ENCODE peak calls at places on chromosomes 13 and 19, in nine cellular contexts. D is heart right ventricle; F is CD8-positive, alpha-beta T cell; P is PC-9; X is K562; Q is A549; A is CD4-positive, alpha-beta memory T cell; L is ascending aorta; J is PC-3. G is an unnamed sample. For H3K4me1, the result is how much of the 10 kb centered on the place peaks cover.

GRCh38 chr19:5958074-5958850 is 19.7 kb downstream of the RANBP3 start:
- DNase-seq in D (no peak), F (no peak), P (no peak), X (no peak), Q (no peak), A (no peak), L (no peak), J (no peak), G (no peak)

GRCh38 chr19:378706-379105 is 30.2 kb downstream of the C2CD4C start:
- DNase-seq in D (no peak), F (no peak), P (no peak), X (no peak), Q (no peak), A (no peak), L (peak), J (no peak), G (peak)

GRCh38 chr19:29702958-29703320 is 12.1 kb downstream of the C19orf12 start:
- DNase-seq in D (no peak), F (no peak), P (no peak), X (no peak), Q (no peak), A (no peak), L (no peak), J (no peak), G (no peak)

GRCh38 chr19:36916991-36917390 is 859 bp downstream of the ZNF568 start:
- DNase-seq in D (no peak), F (no peak), P (no peak), X (no peak), Q (no peak), A (no peak), L (no peak), J (no peak), G (no peak)

GRCh38 chr13:27182844-27183497 is 11.4 kb upstream of the USP12 start:
- DNase-seq in D (peak), F (no peak), P (peak), X (peak), Q (peak), A (no peak), L (peak), J (peak), G (no peak)

GRCh38 chr19:39915101-39915847 is 19.2 kb downstream of the FCGBP start:
- DNase-seq in D (no peak), F (no peak), P (no peak), X (peak), Q (no peak), A (no peak), L (no peak), J (no peak), G (no peak)

GRCh38 chr19:4597975-4598671 is 38.6 kb upstream of the SEMA6B start:
- DNase-seq in D (no peak), F (peak), P (peak), X (peak), Q (peak), A (peak), L (no peak), J (peak), G (no peak)

GRCh38 chr13:24016046-24016445 is 118.7 kb upstream of the C1QTNF9B start:
- DNase-seq in D (no peak), F (no peak), P (no peak), X (no peak), Q (no peak), A (no peak), L (no peak), J (no peak), G (no peak)

GRCh38 chr19:16896098-16896912 is 7.5 kb downstream of the F2RL3 start:
- DNase-seq in D (no peak), F (no peak), P (no peak), X (peak), Q (no peak), A (no peak), L (no peak), J (no peak), G (no peak)

GRCh38 chr13:22926176-22927007 is 254.4 kb upstream of the SGCG start:
- DNase-seq in D (peak), F (no peak), P (no peak), X (peak), Q (no peak), A (no peak), L (peak), J (no peak), G (no peak)

GRCh38 chr19:10260141-10260584 is 8.1 kb downstream of the MRPL4 start:
- DNase-seq in D (no peak), F (no peak), P (no peak), X (peak), Q (no peak), A (peak), L (no peak), J (peak), G (peak)

GRCh38 chr13:104962411-104962810 is 1573.1 kb downstream of the EFNB2 start:
- DNase-seq in D (no peak), F (no peak), P (no peak), X (no peak), Q (no peak), A (no peak), L (no peak), J (no peak), G (no peak)

GRCh38 chr13:98340026-98340425 is 163.0 kb upstream of the RNF113B start:
- DNase-seq in D (no peak), F (no peak), P (no peak), X (no peak), Q (no peak), A (no peak), L (no peak), J (no peak), G (no peak)

GRCh38 chr13:102825400-102825799 is 20.4 kb upstream of the ERCC5 start:
- DNase-seq in D (no peak), F (no peak), P (no peak), X (no peak), Q (no peak), A (no peak), L (no peak), J (peak), G (no peak)

GRCh38 chr13:97629601-97630272 is 195.8 kb downstream of the RAP2A start:
- DNase-seq in D (no peak), F (no peak), P (no peak), X (no peak), Q (no peak), A (no peak), L (no peak), J (no peak), G (no peak)

GRCh38 chr13:89803839-89804238 is 1543.6 kb upstream of the MIR17HG start:
- DNase-seq in D (no peak), F (no peak), P (no peak), X (no peak), Q (no peak), A (no peak), L (no peak), J (no peak), G (no peak)

GRCh38 chr13:32454886-32455593 is 27.1 kb upstream of the N4BP2L1 start:
- DNase-seq in D (no peak), F (no peak), P (no peak), X (no peak), Q (no peak), A (no peak), L (no peak), J (no peak), G (no peak)

GRCh38 chr19:34664168-34664567 is 12.8 kb downstream of the SCGB2B2 start:
- DNase-seq in D (no peak), F (no peak), P (no peak), X (no peak), Q (no peak), A (no peak), L (no peak), J (no peak), G (no peak)

GRCh38 chr13:89897681-89898080 is 1449.8 kb upstream of the MIR17HG start:
- DNase-seq in D (no peak), F (no peak), P (no peak), X (no peak), Q (no peak), A (no peak), L (no peak), J (no peak), G (no peak)

GRCh38 chr19:33394006-33394722 is 20.7 kb downstream of the CEBPG start:
- DNase-seq in D (no peak), F (no peak), P (no peak), X (no peak), Q (no peak), A (no peak), L (peak), J (peak), G (peak)

GRCh38 chr19:11942843-11943108 is 17.9 kb downstream of the ZNF700 start:
- DNase-seq in D (no peak), F (no peak), P (no peak), X (no peak), Q (no peak), A (no peak), L (no peak), J (peak), G (no peak)

GRCh38 chr19:6113616-6114188 is 3.4 kb upstream of the RFX2 start:
- DNase-seq in D (no peak), F (no peak), P (no peak), X (no peak), Q (no peak), A (no peak), L (no peak), J (no peak), G (no peak)

GRCh38 chr19:38917516-38917915 is 5.5 kb upstream of the CCER2 start:
- DNase-seq in D (no peak), F (no peak), P (no peak), X (no peak), Q (no peak), A (no peak), L (no peak), J (no peak), G (no peak)

GRCh38 chr19:2278504-2279158 is 3.3 kb downstream of the PEAK3 start:
- DNase-seq in D (no peak), F (no peak), P (no peak), X (no peak), Q (no peak), A (peak), L (no peak), J (no peak), G (no peak)

GRCh38 chr19:15280048-15280725 is 47.9 kb upstream of the EPHX3 start:
- DNase-seq in D (no peak), F (no peak), P (no peak), X (no peak), Q (no peak), A (no peak), L (no peak), J (peak), G (no peak)

GRCh38 chr13:106762711-106763110 is 194.8 kb upstream of the ARGLU1 start:
- DNase-seq in D (no peak), F (no peak), P (no peak), X (no peak), Q (no peak), A (no peak), L (no peak), J (no peak), G (no peak)

GRCh38 chr19:44903602-44904425 is 1.8 kb upstream of the APOE start:
- DNase-seq in D (peak), F (peak), P (peak), X (peak), Q (peak), A (peak), L (peak), J (peak), G (no peak)

GRCh38 chr19:2083174-2083854 is 12.8 kb downstream of the MOB3A start:
- DNase-seq in D (peak), F (peak), P (no peak), X (no peak), Q (no peak), A (peak), L (no peak), J (no peak), G (no peak)

GRCh38 chr19:57348136-57348535 is 2.9 kb upstream of the ZNF304 start:
- DNase-seq in D (no peak), F (no peak), P (no peak), X (no peak), Q (no peak), A (no peak), L (no peak), J (no peak), G (no peak)

GRCh38 chr13:89061821-89062220 is 1390.7 kb downstream of the SLITRK5 start:
- DNase-seq in D (no peak), F (no peak), P (no peak), X (no peak), Q (no peak), A (no peak), L (no peak), J (peak), G (no peak)

GRCh38 chr19:48749571-48750198 is 2.8 kb downstream of the FUT1 start:
- DNase-seq in D (no peak), F (no peak), P (no peak), X (no peak), Q (no peak), A (peak), L (no peak), J (no peak), G (no peak)

GRCh38 chr19:33054623-33055022 is 10.1 kb downstream of the RHPN2 start:
- DNase-seq in D (no peak), F (no peak), P (peak), X (no peak), Q (no peak), A (no peak), L (no peak), J (peak), G (no peak)

GRCh38 chr13:98842858-98843481 is 90.5 kb upstream of the SLC15A1 start:
- DNase-seq in D (peak), F (peak), P (peak), X (peak), Q (peak), A (peak), L (no peak), J (peak), G (no peak)

GRCh38 chr19:6424190-6424938 is at the start of gene KHSRP:
- DNase-seq in D (no peak), F (peak), P (no peak), X (peak), Q (no peak), A (peak), L (no peak), J (no peak), G (no peak)

GRCh38 chr19:10593820-10594637 is 6.9 kb upstream of the AP1M2 start:
- DNase-seq in D (no peak), F (no peak), P (peak), X (no peak), Q (no peak), A (no peak), L (no peak), J (no peak), G (no peak)

GRCh38 chr19:17950310-17951150 is 16.4 kb upstream of the KCNN1 start:
- DNase-seq in D (no peak), F (peak), P (peak), X (peak), Q (no peak), A (peak), L (no peak), J (no peak), G (no peak)

GRCh38 chr13:46721054-46721453 is 75.9 kb downstream of the ESD start:
- DNase-seq in D (peak), F (peak), P (peak), X (no peak), Q (peak), A (no peak), L (peak), J (peak), G (no peak)

DNA sequence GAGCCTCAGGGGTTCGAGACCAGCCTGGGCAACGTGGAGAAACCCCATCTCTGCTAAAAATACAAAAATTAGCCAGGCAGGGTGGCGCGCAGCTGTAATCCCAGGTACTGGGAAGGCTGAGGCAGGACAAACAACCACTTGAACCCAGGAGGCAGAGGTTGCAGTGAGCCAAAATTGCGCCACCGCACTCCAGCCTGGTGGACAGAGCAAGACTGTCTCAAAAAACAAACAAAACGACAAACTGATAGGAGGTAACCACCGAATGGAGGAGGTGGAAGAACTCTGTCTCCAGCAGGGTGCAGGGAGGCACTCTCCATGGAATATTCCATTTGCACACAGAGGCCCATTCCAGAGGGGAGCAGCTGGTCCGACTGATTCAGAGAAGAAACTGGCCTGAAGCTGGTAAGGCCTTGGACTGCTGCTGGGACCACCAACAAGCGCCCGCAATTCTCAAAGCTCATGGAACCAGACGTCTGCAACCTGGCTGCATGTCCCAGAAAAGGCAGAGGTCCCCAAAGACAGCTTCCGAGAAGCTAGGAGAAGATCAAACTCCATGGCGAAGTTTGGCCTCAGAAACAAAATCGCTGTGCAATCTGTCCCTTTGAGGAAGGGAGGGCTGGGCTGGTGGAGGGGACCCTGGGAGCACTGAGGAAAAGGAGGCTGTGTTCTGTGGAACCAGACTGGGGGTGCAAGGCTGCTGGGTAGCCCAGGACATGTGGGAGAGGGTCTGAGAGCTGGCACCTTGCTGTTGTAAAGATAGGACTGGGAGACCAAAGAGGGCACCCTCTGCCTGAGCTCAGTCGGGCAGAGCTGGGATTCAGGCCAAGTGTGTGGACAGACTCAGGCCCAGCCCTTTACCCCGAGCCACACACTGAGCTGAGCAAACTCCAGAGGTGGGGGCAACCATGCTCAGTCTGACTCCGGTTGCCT is 35.2 kb downstream of the SLC25A42 start:
- DNase-seq in D (peak), F (no peak), P (peak), X (no peak), Q (no peak), A (no peak), L (no peak), J (no peak), G (no peak)
- H3K4me1 ChIP-seq in D (under half), F (under half), P (half or more), X (under half), Q (under half), A (under half), L (under half), J (under half), G (under half)

DNA sequence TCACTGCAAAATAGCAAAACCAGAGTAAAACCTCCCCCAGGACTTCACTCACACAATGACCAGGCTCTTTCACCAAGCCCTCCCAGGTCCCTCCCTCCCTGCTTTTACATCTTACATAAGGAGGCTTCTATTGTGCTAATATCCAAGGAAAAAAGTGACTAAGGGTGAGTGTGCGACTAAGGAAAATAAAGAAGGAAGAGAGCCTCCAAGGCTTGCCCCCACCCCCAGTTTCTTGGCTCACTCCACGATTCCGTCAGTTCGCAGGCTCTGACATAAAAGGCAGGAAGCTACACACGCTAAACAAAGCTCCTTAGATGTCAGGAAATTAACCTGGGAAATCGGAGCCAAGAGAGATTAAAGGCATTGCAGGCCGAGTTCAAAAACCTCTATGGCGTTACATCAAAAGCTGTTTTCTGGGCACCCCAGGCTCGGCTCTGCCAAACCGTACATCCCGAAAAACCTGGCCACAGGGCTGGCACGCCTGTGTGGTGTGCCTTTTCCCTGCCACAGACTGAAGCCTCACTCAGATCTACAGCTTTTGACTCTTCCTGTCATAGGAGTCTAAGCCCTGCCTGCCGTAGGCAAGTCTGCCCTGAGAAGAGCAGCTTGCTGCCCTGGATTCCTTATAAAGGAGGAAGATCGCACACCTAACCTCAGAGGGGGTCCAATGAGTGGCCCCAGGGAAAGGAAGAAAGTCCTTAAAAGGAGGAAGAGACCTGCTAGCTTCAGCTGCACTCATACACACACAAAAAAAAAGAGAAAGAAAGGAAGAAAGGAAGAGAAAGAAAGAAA is 67.0 kb upstream of the SERP2 start:
- DNase-seq in D (peak), F (no peak), P (peak), X (no peak), Q (peak), A (no peak), L (peak), J (peak), G (peak)
- H3K27ac ChIP-seq in D (peak), F (no peak), P (peak), X (no peak), Q (peak), A (no peak), L (peak), J (peak), G (peak)

GRCh38 chr19:47510516-47511127 is 4.2 kb downstream of the NAPA start:
- DNase-seq in D (no peak), F (no peak), P (no peak), X (no peak), Q (no peak), A (no peak), L (no peak), J (no peak), G (no peak)
- H3K4me1 ChIP-seq in D (half or more), F (under half), P (under half), X (half or more), Q (under half), A (half or more), L (under half), J (under half), G (under half)

GRCh38 chr19:55485439-55486011 is 537 bp downstream of the NAT14 start:
- DNase-seq in D (no peak), F (no peak), P (no peak), X (no peak), Q (no peak), A (no peak), L (no peak), J (no peak), G (no peak)
- H3K27ac ChIP-seq in D (peak), F (peak), P (no peak), X (peak), Q (peak), A (peak), L (peak), J (peak), G (peak)

GRCh38 chr13:112068531-112069062 is 1.6 kb downstream of the SOX1 start:
- DNase-seq in D (no peak), F (no peak), P (no peak), X (no peak), Q (no peak), A (no peak), L (no peak), J (no peak), G (no peak)
- H3K4me1 ChIP-seq in D (under half), F (under half), P (under half), X (under half), Q (under half), A (under half), L (under half), J (under half), G (under half)

DNA sequence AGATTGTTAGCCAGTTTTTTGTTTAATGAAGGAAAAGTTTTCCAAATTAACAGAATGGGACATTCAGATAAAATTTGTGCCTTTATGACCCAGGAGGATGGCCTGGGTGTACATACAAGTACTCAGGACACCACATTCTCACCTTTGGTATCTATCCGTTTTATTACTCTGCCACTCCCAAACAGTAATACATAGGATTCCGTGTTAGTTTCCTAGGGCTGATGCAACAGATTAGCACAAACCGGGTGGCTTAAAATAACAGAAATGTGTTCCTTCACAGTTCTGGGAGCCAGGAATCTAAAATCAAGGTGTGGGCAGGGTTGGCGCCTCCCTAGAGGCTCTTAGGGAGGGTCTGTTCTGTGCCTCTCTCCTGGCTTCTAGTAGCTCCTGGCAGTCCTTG is 129.9 kb downstream of the GGACT start:
- DNase-seq in D (no peak), F (no peak), P (no peak), X (no peak), Q (no peak), A (no peak), L (no peak), J (no peak), G (no peak)
- H3K27ac ChIP-seq in D (no peak), F (no peak), P (no peak), X (no peak), Q (no peak), A (no peak), L (no peak), J (no peak), G (no peak)

GRCh38 chr13:101178394-101178793 is 237.9 kb downstream of the NALCN start:
- DNase-seq in D (no peak), F (no peak), P (no peak), X (no peak), Q (no peak), A (no peak), L (no peak), J (no peak), G (no peak)
- H3K4me1 ChIP-seq in D (under half), F (under half), P (under half), X (under half), Q (under half), A (under half), L (under half), J (under half), G (under half)

GRCh38 chr19:13060964-13061927 is 41.4 kb downstream of the LYL1 start:
- DNase-seq in D (peak), F (peak), P (peak), X (peak), Q (peak), A (peak), L (peak), J (peak), G (no peak)
- H3K27ac ChIP-seq in D (peak), F (no peak), P (no peak), X (no peak), Q (peak), A (no peak), L (peak), J (peak), G (peak)

G was measured in RWPE2.